ENCODE peak calls at places on chromosomes 11 and 22, in six cellular contexts. O, W, L, U, X and Q are unnamed samples.

GRCh38 chr11:85682330-85683305 is 3.4 kb downstream of the CCDC89 start:
- DNase-seq in W (peak), O (peak), L (peak), U (peak), X (peak), Q (no peak)

GRCh38 chr11:66100272-66101037 is 30.4 kb downstream of the PACS1 start:
- DNase-seq in L (no peak), O (no peak), W (peak), X (peak), U (peak), Q (no peak)

GRCh38 chr11:976431-977160 is 50.9 kb downstream of the AP2A2 start:
- DNase-seq in U (peak), X (no peak), L (peak), O (no peak), W (no peak), Q (no peak)

GRCh38 chr11:37076866-37077265 is 478.8 kb upstream of the RAG2 start:
- DNase-seq in U (peak), W (no peak), L (peak), X (no peak), O (no peak), Q (no peak)

GRCh38 chr11:15909937-15910598 is 446.3 kb downstream of the SOX6 start:
- DNase-seq in W (no peak), U (no peak), L (no peak), X (no peak), O (no peak), Q (no peak)

GRCh38 chr11:34358258-34358665 is 452 bp upstream of the ABTB2 start:
- DNase-seq in L (peak), W (peak), U (peak), X (peak), O (no peak), Q (no peak)

GRCh38 chr22:45334528-45334927 is 24.8 kb downstream of the FAM118A start:
- DNase-seq in O (no peak), X (no peak), U (no peak), L (no peak), W (no peak), Q (no peak)

GRCh38 chr22:41382098-41382578 is 396 bp downstream of the TEF start:
- DNase-seq in O (no peak), L (no peak), X (peak), W (peak), U (peak), Q (no peak)

GRCh38 chr11:3046641-3047040 is 10.6 kb downstream of the CARS1 start:
- DNase-seq in O (no peak), X (no peak), L (no peak), U (no peak), W (no peak), Q (no peak)

GRCh38 chr11:10325398-10326079 is 20.7 kb downstream of the ADM start:
- DNase-seq in L (peak), X (no peak), W (no peak), O (peak), U (peak), Q (peak)

DNA sequence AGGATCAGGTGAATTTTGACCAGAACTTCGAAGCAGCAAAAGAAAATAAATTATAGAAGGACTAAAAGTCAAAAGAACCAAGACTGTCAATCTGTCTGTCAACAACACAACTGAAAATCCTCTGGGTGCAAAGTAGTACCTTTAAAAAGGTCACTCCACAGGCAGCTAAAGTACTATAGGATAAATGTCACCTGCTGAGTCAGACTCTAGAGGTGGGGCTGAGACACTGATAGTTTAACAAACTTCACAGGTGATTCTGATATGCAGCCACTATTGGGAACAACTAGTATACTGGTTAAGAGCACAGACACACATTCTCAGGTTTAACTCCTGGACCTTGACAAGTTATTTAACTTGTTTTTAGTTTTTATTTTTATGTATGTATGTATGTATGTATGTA is 107.3 kb downstream of the FCHSD2 start:
- DNase-seq in U (no peak), L (no peak), X (no peak), O (no peak), W (no peak), Q (no peak)
- TF ChIP-seq CTCF in U (no peak), L (no peak), X (no peak), O (no peak), W (no peak), Q (no peak)

GRCh38 chr22:46451741-46452140 is 85.7 kb downstream of the CELSR1 start:
- DNase-seq in W (no peak), L (no peak), X (no peak), O (no peak), U (no peak), Q (no peak)
- TF ChIP-seq CTCF in W (no peak), L (no peak), X (no peak), O (no peak), U (no peak), Q (no peak)

DNA sequence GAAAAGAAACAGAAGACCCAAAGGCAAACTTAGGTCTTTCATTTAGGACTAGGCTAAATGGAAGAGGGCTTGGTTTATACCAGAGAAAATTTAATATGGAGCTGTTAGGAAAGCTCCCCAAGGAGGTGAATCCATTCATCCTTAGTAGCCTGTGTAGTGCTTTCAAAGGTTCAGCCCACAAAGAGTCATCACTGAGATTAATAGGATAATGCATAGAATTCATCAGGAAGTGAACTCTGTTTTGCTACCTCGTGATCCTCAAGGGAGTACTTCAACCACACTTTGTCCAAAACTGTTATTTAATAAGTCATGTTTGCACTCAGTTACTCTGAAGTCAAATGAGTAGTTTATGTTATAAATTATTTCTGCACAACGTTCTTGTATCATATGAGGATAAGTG is 43.3 kb upstream of the MMP7 start:
- DNase-seq in O (no peak), L (peak), X (no peak), U (peak), W (peak), Q (no peak)
- TF ChIP-seq CTCF in O (no peak), L (no peak), X (no peak), U (no peak), W (no peak), Q (no peak)

GRCh38 chr11:8298801-8299786 is 35.4 kb upstream of the LMO1 start:
- DNase-seq in W (no peak), O (no peak), U (no peak), X (no peak), L (no peak), Q (no peak)
- TF ChIP-seq CTCF in W (no peak), O (no peak), U (no peak), X (no peak), L (no peak), Q (no peak)

DNA sequence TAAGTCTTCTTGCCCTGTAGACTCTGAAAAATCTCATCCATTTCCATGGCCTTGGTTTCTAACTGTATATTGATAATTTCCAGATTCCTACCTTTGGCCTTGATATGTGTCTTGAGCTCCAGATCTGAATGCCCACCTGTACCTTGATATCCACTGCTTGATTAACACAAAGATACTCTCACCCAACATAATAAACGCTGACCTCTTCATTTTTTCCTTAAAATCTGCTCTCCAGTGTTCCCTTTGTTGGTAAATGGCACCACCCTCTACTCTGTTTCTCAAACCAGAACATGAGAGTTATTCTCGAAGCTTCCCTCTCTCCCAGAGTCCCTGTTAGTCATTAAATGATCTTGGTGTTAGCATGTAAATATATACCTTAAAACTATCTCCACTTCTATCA is 13.4 kb downstream of the TUG1 start:
- DNase-seq in X (no peak), W (no peak), L (no peak), U (no peak), O (no peak), Q (no peak)
- TF ChIP-seq CTCF in X (no peak), W (no peak), L (no peak), U (no peak), O (no peak), Q (no peak)

GRCh38 chr11:113481672-113482071 is 6.5 kb upstream of the DRD2 start:
- DNase-seq in W (no peak), U (no peak), X (no peak), L (peak), O (no peak), Q (no peak)

GRCh38 chr11:113484223-113484622 is 9.0 kb upstream of the DRD2 start:
- DNase-seq in O (no peak), L (no peak), X (no peak), W (no peak), U (no peak), Q (no peak)

GRCh38 chr11:113493205-113493604 is 18.0 kb upstream of the DRD2 start:
- DNase-seq in U (no peak), X (no peak), O (no peak), W (no peak), L (no peak), Q (no peak)

GRCh38 chr11:113488931-113489351 is 13.7 kb upstream of the DRD2 start:
- DNase-seq in O (no peak), X (no peak), L (no peak), W (no peak), U (no peak), Q (no peak)

GRCh38 chr11:113487622-113488021 is 12.4 kb upstream of the DRD2 start:
- DNase-seq in W (no peak), X (no peak), U (no peak), O (no peak), L (no peak), Q (no peak)
- TF ChIP-seq CTCF in W (no peak), X (no peak), U (no peak), O (no peak), L (no peak), Q (no peak)

DNA sequence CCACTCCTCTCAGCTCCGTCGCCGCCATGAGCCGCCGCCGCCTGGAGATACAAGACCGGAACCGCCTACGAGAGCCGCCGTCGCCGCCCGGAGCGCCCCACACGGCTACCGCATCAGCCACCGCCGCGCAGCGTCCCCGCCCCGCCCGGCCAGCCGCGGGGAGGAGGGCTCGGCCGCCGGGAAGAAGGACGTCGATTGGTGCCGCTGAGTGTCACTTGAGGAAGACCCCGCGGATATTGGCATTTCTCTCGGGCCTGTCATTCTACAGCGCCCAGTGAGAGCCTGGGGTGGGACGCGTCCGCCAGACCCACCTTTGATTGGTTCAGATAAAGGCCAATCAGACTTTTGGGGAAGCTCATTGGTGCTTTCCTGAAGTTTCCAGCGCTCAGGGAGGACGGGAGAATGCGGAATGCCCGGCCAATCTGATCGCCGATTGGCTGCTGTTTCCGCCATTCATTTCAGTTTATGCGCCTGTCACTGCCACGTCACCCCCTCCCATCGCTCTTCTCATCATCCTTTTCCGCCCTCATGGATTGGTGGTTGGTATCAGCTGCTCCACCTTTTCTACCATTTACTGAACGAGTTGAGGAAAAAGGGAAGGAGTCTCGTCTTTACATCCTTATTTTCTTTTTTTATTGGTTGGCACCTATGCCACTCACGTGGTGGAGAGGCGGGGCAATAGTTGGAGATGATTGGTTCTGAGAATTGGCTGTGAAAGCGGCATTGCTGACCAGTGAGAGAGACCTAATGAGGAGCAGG is at the start of gene OSBP:
- DNase-seq in L (peak), W (peak), X (peak), U (peak), O (peak), Q (peak)
- TF ChIP-seq CTCF in L (no peak), W (no peak), X (no peak), U (no peak), O (no peak), Q (no peak)

GRCh38 chr11:19868871-19869270 is 156.2 kb downstream of the NAV2 start:
- DNase-seq in L (peak), W (no peak), U (peak), X (no peak), O (no peak), Q (no peak)
- TF ChIP-seq CTCF in L (no peak), W (no peak), U (no peak), X (no peak), O (no peak), Q (no peak)